ENCODE peak calls at places on chromosomes 2 and 18, in four cellular contexts. N is WTC11, P is fibroblast of mammary gland, V is BJ. A is an unnamed sample.

GRCh38 chr2:177906041-177906718 is 166.4 kb downstream of the PDE11A start:
- DNase-seq in N (peak; percentile 88), V (no peak), P (peak; percentile 51), A (peak; percentile 87)

GRCh38 chr18:49861659-49862058 is 48.3 kb upstream of the ACAA2 start:
- DNase-seq in P (peak; percentile 8), V (no peak), N (no peak), A (no peak)

GRCh38 chr2:85418132-85419008 is at the start of gene SH2D6:
- DNase-seq in P (peak; percentile 73), V (peak; percentile 26), N (peak; percentile 87), A (peak; percentile 91)

GRCh38 chr2:42876280-42876840 is 84.0 kb upstream of the HAAO start:
- DNase-seq in P (no peak), N (no peak), V (peak; percentile 51), A (no peak)

GRCh38 chr2:100285691-100286090 is 36.6 kb downstream of the LONRF2 start:
- DNase-seq in V (no peak), P (peak; percentile 85), N (no peak), A (no peak)

GRCh38 chr2:179180242-179180641 is 84.4 kb downstream of the SESTD1 start:
- DNase-seq in N (no peak), V (no peak), P (no peak), A (no peak)

GRCh38 chr2:234305846-234306245 is 191.0 kb downstream of the ARL4C start:
- DNase-seq in V (no peak), P (no peak), N (no peak), A (no peak)

GRCh38 chr2:224722777-224723176 is 6.6 kb upstream of the CCDC195 start:
- DNase-seq in V (no peak), P (no peak), N (no peak), A (no peak)

GRCh38 chr2:72916743-72917137 is 579 bp upstream of the EMX1 start:
- DNase-seq in P (no peak), N (peak; percentile 49), V (no peak), A (no peak)

GRCh38 chr2:100104718-100105677 is 37.4 kb downstream of the AFF3 start:
- DNase-seq in V (no peak), P (no peak), N (peak; percentile 35), A (peak; percentile 74)

GRCh38 chr18:46097378-46097852 is 681 bp downstream of the ATP5F1A start:
- DNase-seq in N (no peak), P (no peak), V (no peak), A (no peak)

GRCh38 chr2:222180619-222181018 is 118.2 kb downstream of the PAX3 start:
- DNase-seq in N (no peak), P (peak; percentile 2), V (no peak), A (no peak)

GRCh38 chr2:188601927-188602326 is 310.3 kb downstream of the GULP1 start:
- DNase-seq in P (peak; percentile 65), N (no peak), V (no peak), A (no peak)

GRCh38 chr2:162261032-162261945 is 18.0 kb upstream of the FAP start:
- DNase-seq in V (no peak), P (peak; percentile 70), N (no peak), A (no peak)

GRCh38 chr2:101803128-101803527 is 105.6 kb downstream of the MAP4K4 start:
- DNase-seq in N (no peak), V (no peak), P (peak; percentile 65), A (no peak)

GRCh38 chr2:127479219-127479825 is 47.0 kb downstream of the IWS1 start:
- DNase-seq in P (peak; percentile 75), V (peak; percentile 23), N (no peak), A (no peak)

GRCh38 chr2:23709311-23709710 is 217.6 kb downstream of the ATAD2B start:
- DNase-seq in P (no peak), V (no peak), N (no peak), A (no peak)

GRCh38 chr2:95292623-95293260 is 4.4 kb upstream of the KCNIP3 start:
- DNase-seq in P (no peak), V (no peak), N (no peak), A (no peak)

GRCh38 chr2:11241804-11242203 is 86.5 kb downstream of the SLC66A3 start:
- DNase-seq in V (no peak), P (no peak), N (no peak), A (no peak)

GRCh38 chr2:11239718-11240462 is 84.6 kb downstream of the SLC66A3 start:
- DNase-seq in V (no peak), N (no peak), P (peak; percentile 24), A (no peak)

GRCh38 chr2:11236335-11236734 is 81.1 kb downstream of the SLC66A3 start:
- DNase-seq in P (peak; percentile 10), V (no peak), N (no peak), A (no peak)

GRCh38 chr2:11237122-11237521 is 81.9 kb downstream of the SLC66A3 start:
- DNase-seq in P (no peak), N (no peak), V (no peak), A (no peak)

DNA sequence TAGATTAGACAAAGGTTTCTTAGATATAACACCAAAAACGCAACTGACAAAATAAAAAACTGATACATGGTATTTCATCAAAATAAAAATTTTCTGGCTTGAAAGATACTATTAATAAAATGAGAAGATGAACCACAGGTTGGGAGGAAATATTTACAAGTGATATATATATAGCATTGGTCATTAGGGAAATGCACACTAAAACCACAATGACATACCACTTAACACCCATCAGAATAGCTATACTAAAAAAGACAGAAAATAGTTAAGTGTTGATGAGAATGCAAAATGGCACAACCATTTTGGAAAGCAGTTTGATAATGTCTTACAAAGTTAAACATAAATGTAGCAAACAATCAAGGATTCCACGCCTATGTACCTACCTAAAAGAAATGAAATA is 83.9 kb downstream of the SLC66A3 start:
- DNase-seq in P (no peak), N (no peak), V (no peak), A (no peak)
- TF ChIP-seq CTCF in P (no peak), N (no peak), V (no peak), A (no peak)

GRCh38 chr2:169393068-169393590 is 30.8 kb upstream of the LRP2 start:
- DNase-seq in V (no peak), P (no peak), N (no peak), A (no peak)
- TF ChIP-seq CTCF in V (no peak), P (no peak), N (no peak), A (no peak)

GRCh38 chr18:59451963-59452362 is 92.9 kb upstream of the LMAN1 start:
- DNase-seq in N (no peak), V (no peak), P (no peak), A (no peak)

GRCh38 chr18:59448546-59448945 is 89.5 kb upstream of the LMAN1 start:
- DNase-seq in N (no peak), V (no peak), P (peak; percentile 95), A (no peak)

GRCh38 chr18:59451073-59451472 is 92.0 kb upstream of the LMAN1 start:
- DNase-seq in V (no peak), P (no peak), N (no peak), A (no peak)

DNA sequence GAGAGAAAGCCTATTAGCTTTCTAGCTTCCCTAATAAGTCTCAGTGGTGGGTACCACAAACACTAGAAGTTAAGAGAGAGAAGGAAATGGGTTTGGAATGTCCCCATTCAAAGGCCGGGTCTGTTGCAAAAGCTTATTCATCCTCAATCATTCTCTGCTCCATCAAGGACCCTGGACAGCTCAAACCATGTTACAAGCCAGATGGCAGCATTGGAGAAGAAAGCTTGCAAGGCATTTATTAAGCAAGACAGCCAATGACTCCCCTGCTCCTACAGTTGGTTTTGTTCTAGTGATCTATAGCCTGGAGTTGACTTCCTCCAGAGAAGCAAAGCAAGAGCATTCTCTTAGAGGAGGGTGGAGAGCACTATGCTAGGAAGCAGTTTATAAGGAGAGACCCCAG is 86.9 kb upstream of the LMAN1 start:
- DNase-seq in V (no peak), P (peak; percentile 54), N (no peak), A (no peak)
- TF ChIP-seq CTCF in V (peak; percentile 4), P (no peak), N (no peak), A (no peak)

DNA sequence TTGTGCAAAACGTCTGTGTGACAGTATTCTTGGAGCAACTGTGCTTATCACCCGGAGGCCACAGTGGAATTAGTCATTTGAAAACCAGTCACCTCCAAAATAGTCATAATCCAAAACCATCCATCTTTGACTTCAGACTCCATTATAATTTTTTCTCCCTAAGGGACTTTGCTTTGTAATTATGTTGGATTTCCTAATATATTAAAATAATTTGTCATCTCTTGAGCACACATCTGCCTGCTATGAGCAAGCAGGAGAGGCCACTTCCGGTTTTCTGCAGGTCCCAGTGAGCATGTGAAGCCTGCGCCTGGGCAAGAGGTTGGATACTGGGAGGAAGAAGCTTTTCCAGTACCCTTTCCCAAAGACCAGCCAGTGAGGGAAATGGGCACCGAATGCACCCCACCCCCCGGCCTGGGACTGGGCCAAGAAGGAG is 57.7 kb downstream of the ODC1 start:
- DNase-seq in N (no peak), V (no peak), P (peak; percentile 56), A (no peak)
- TF ChIP-seq CTCF in N (no peak), V (no peak), P (no peak), A (no peak)

GRCh38 chr2:176270100-176270750 is 983 bp downstream of the MTX2 start:
- DNase-seq in N (no peak), V (no peak), P (peak; percentile 9), A (no peak)

GRCh38 chr2:176272870-176273269 is 3.6 kb downstream of the MTX2 start:
- DNase-seq in V (no peak), P (no peak), N (no peak), A (no peak)

GRCh38 chr2:176268976-176269318 is 295 bp upstream of the MTX2 start:
- DNase-seq in P (no peak), V (no peak), N (no peak), A (no peak)

DNA sequence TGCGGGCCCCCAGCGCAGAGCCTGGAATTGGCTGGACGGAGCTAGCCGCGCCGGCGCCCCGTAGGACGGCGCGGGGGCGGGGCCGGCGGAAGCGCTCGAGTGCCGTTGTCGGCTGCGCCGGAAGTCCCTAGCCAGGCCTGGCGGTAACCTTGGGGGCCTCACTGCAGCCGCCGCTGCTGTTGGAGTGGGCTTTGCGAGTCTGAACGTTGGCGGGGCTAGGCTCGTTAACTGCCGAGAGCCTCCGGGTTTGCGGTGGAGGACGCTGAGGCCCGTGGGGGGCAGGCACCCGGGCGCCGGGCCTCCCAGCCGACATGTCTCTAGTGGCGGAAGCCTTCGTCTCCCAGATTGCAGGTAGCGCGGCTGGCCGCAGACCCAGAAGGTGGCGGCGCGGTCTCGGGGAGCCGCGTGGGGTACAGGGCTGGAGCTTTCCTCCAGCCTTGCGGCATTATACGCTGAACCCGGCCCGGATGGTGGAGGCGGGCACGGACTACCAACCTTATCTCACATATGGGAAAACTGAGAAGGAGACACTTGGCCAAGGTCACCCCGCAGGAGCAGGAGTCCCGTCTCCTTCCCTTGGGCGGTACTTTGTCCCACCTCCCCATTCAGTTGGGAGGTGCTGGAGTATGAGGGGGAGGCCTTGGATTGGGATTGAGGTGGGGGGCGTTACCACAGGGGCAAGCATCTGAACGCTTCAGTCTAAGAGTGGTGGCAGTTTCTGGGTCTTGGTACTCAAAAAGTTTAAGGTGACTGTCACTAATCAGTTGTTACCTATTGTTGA is at the start of gene MTX2:
- DNase-seq in P (peak; percentile 42), N (peak; percentile 82), V (peak; percentile 6), A (peak; percentile 88)
- TF ChIP-seq CTCF in P (no peak), N (no peak), V (peak; percentile 16), A (no peak)

GRCh38 chr2:18883626-18884456 is 294.5 kb upstream of the NT5C1B start:
- DNase-seq in V (no peak), P (peak; percentile 53), N (peak; percentile 28), A (no peak)
- TF ChIP-seq CTCF in V (peak; percentile 50), P (peak; percentile 62), N (no peak), A (peak; percentile 18)

A was measured in glutamatergic neuron.